ENCODE peak calls at places on chromosome 14, in seven cellular contexts. D is GM12865, N is fibroblast of mammary gland, V is astrocyte, T is HL-60, E is OCI-LY7, M is H1. G is an unnamed sample.
A peak's percentile ranks its signal among the peaks of the same experiment; 100 is the strongest.

GRCh38 chr14:96203116-96203515 is 1.5 kb upstream of the BDKRB2 start:
- DNase-seq in E (no peak), N (no peak), D (no peak), V (no peak), M (no peak), T (no peak), G (no peak)

GRCh38 chr14:68210729-68211299 is 391.2 kb downstream of the RAD51B start:
- DNase-seq in N (peak; percentile 97), M (no peak), T (peak; percentile 1), V (peak; percentile 99), E (peak; percentile 70), D (peak; percentile 95), G (peak; percentile 76)

GRCh38 chr14:104424406-104425072 is 155.0 kb upstream of the C14orf180 start:
- DNase-seq in T (no peak), V (no peak), E (no peak), M (peak; percentile 43), D (no peak), N (no peak), G (no peak)

GRCh38 chr14:64723691-64724577 is 19.7 kb downstream of the PLEKHG3 start:
- DNase-seq in M (no peak), N (peak; percentile 11), E (no peak), V (no peak), T (no peak), D (no peak), G (no peak)

GRCh38 chr14:57066887-57067513 is 201.7 kb downstream of the EXOC5 start:
- DNase-seq in D (peak; percentile 54), N (peak; percentile 16), V (no peak), E (peak; percentile 4), T (peak; percentile 35), M (peak; percentile 78), G (no peak)

GRCh38 chr14:28879571-28879970 is 113.0 kb downstream of the FOXG1 start:
- DNase-seq in M (no peak), N (no peak), E (no peak), D (no peak), V (no peak), T (no peak), G (no peak)

GRCh38 chr14:77120771-77121743 is 20.5 kb downstream of the ZDHHC22 start:
- DNase-seq in V (no peak), M (no peak), D (peak; percentile 93), N (no peak), E (peak; percentile 95), T (no peak), G (no peak)

GRCh38 chr14:78904094-78904493 is 733.9 kb downstream of the NRXN3 start:
- DNase-seq in N (no peak), V (no peak), D (no peak), M (no peak), T (no peak), E (no peak), G (no peak)

GRCh38 chr14:99971087-99971928 is 93.9 kb upstream of the EVL start:
- DNase-seq in T (peak; percentile 71), D (peak; percentile 84), V (peak; percentile 74), E (peak; percentile 89), N (peak; percentile 70), M (peak; percentile 91), G (no peak)

GRCh38 chr14:101758913-101759593 is 2.5 kb upstream of the PPP2R5C start:
- DNase-seq in N (no peak), T (no peak), E (no peak), M (no peak), D (no peak), V (no peak), G (no peak)

GRCh38 chr14:99260652-99261551 is 11.1 kb downstream of the BCL11B start:
- DNase-seq in T (no peak), V (no peak), D (no peak), M (no peak), E (peak; percentile 4), N (no peak), G (no peak)

GRCh38 chr14:95313707-95314106 is 6.0 kb downstream of the CLMN start:
- DNase-seq in M (no peak), N (peak; percentile 95), V (no peak), T (peak; percentile 95), D (peak; percentile 40), E (no peak), G (peak; percentile 13)

GRCh38 chr14:24337824-24338175 is 2.0 kb downstream of the RIPK3 start:
- DNase-seq in V (no peak), N (no peak), T (no peak), M (no peak), D (no peak), E (no peak), G (no peak)

GRCh38 chr14:104001003-104001402 is 58.7 kb upstream of the RD3L start:
- DNase-seq in V (no peak), T (no peak), E (peak; percentile 31), N (no peak), D (no peak), M (no peak), G (no peak)

GRCh38 chr14:55577229-55577628 is 2.8 kb upstream of the KTN1 start:
- DNase-seq in E (no peak), T (no peak), V (peak; percentile 17), D (peak; percentile 22), M (no peak), N (no peak), G (no peak)

GRCh38 chr14:39433452-39433813 is 1.2 kb upstream of the FBXO33 start:
- DNase-seq in D (no peak), E (no peak), T (no peak), V (no peak), M (no peak), N (no peak), G (no peak)

GRCh38 chr14:39431416-39432178 is 636 bp downstream of the FBXO33 start:
- DNase-seq in N (peak; percentile 16), M (peak; percentile 66), E (peak; percentile 72), V (no peak), D (peak; percentile 74), T (peak; percentile 52), G (no peak)

GRCh38 chr14:39432179-39432618 is at the start of gene FBXO33:
- DNase-seq in T (peak; percentile 97), M (peak; percentile 96), N (peak; percentile 95), D (peak; percentile 99), E (peak; percentile 96), V (peak; percentile 93), G (peak; percentile 89)

GRCh38 chr14:39434401-39434800 is 2.2 kb upstream of the FBXO33 start:
- DNase-seq in M (no peak), N (no peak), D (no peak), T (no peak), E (no peak), V (no peak), G (no peak)

DNA sequence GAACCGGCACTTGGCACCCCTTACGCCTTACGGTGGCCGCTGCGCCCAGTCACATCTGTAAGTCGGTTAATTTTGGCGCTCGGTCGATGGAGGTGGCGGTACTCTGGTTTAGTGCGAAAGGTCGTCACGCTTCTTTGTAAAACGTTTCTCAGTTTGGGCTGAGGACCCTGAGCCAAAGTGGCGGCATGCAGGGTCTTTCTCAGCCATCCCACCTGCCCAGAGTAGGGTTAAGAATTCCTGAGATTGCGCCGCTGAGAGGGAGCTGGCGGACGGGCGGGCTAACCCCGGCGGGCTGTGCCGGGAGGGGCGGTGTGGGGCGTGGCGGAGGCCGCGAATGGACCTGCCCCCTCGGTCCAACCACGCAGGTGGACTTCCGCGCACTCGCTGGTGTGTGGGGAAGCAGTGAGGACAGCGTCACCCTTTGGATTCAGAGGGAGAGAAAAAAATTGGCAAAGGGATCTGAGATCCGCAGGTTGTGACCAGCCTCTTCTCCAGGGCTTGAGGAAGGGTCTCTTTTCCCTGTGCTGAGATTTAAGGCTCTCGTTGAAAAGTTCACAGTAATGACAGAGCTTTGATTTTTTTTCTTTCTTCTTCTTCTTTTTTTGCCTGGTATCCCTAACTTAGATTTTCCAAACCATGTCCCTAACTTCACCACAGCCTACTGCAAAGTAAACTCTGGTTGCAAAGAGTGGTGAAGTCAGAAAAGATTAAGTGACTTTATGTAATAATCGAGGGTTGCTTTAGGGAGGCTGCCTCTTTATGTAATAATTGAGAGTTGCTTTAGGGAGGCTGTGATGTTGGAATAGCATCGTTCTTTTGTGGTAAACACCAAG is 602 bp upstream of the FBXO33 start:
- DNase-seq in V (peak; percentile 78), T (peak; percentile 76), M (peak; percentile 83), D (peak; percentile 92), E (peak; percentile 83), N (peak; percentile 64), G (no peak)
- TF ChIP-seq CTCF in V (no peak), T (no peak), M (peak; percentile 5), D (no peak), E (peak; percentile 43), N (no peak), G (no peak)

DNA sequence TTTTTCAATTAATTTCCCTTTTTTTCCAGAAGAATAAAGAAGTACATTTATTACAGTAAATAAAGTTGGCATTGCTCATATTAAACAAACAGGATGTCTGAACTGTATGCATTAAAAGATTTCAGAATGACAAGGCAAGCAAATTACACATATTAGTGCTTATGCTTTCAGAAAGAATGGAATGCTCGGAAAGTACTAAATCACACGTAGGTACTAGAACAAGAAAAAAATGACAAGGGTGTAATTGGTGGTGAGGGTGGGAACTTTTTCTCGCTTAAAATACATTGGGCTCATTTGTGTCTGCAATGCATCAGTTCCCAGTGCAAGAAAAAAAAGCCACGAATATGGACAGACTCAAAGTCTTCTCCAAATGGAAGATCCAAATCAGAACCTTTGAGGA is 33.3 kb upstream of the HIF1A start:
- DNase-seq in V (peak; percentile 48), E (no peak), M (no peak), D (peak; percentile 77), N (no peak), T (no peak), G (no peak)
- H3K4me3 ChIP-seq in V (no peak overlapping the region), E (no peak overlapping the region), M (no peak overlapping the region), D (peak overlapping the region; percentile 20), N (no peak overlapping the region), T (no peak overlapping the region), G (no peak overlapping the region)

GRCh38 chr14:70027785-70028428 is 148.7 kb downstream of the SMOC1 start:
- DNase-seq in D (peak; percentile 68), E (peak; percentile 54), V (no peak), N (peak; percentile 38), T (peak; percentile 20), M (peak; percentile 99), G (no peak)
- TF ChIP-seq CTCF in D (peak; percentile 95), E (peak; percentile 89), V (peak; percentile 75), N (peak; percentile 83), T (peak; percentile 44), M (peak; percentile 95), G (peak; percentile 86)

GRCh38 chr14:50345891-50346422 is 33.8 kb downstream of the DMAC2L start:
- DNase-seq in N (no peak), V (no peak), E (no peak), M (no peak), T (no peak), D (no peak), G (no peak)

GRCh38 chr14:50348933-50349332 is 36.8 kb downstream of the DMAC2L start:
- DNase-seq in T (no peak), N (no peak), D (no peak), E (no peak), M (no peak), V (no peak), G (no peak)

GRCh38 chr14:50344116-50344775 is 32.1 kb downstream of the DMAC2L start:
- DNase-seq in E (no peak), D (peak; percentile 77), N (peak; percentile 39), V (peak; percentile 49), M (no peak), T (no peak), G (no peak)

GRCh38 chr14:50344831-50345563 is 32.9 kb downstream of the DMAC2L start:
- DNase-seq in E (no peak), V (no peak), T (no peak), D (no peak), N (no peak), M (no peak), G (peak; percentile 47)

DNA sequence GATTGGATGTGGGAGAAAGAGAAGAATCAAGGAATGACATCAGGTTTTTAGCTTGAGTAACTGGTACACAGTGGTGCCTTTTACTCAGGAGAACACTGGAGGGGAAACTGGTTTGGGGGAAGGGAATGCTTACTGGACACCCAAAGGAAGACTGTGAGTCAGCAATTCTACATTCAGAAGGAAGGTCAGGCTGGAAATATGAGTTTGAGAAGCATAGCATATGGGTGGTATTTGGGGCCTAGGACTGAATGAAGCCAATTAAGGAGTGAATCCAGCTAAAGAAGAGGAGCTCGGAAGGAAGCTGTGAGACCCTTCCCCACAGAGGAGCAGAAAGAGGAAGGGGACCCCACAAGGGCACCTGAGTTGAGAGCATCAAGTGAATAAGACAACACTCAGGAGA is 35.4 kb downstream of the DMAC2L start:
- DNase-seq in V (peak; percentile 55), M (no peak), T (no peak), E (no peak), N (peak; percentile 71), D (no peak), G (no peak)
- H3K4me3 ChIP-seq in V (no peak overlapping the region), M (no peak overlapping the region), T (no peak overlapping the region), E (no peak overlapping the region), N (no peak overlapping the region), D (no peak overlapping the region), G (no peak overlapping the region)